ENCODE peak calls at places on chromosomes 2 and 18, in ten cellular contexts. One of them, this sample, is unnamed.

GRCh38 chr18:6078877-6079276 is 183.6 kb upstream of the TMEM200C start:
- DNase-seq in A549: no peak
- DNase-seq in nephron progenitor cell: no peak
- DNase-seq in astrocyte of the spinal cord: no peak
- DNase-seq in HFFc6: no peak
- DNase-seq in cardiac fibroblast: no peak
- DNase-seq in progenitor cell of endocrine pancreas: no peak
- DNase-seq in OCI-LY7: no peak
- DNase-seq in transverse colon: no peak
- DNase-seq in glutamatergic neuron: no peak
- DNase-seq in this sample: no peak

GRCh38 chr2:53170463-53170862 is 597.1 kb upstream of the CHAC2 start:
- DNase-seq in nephron progenitor cell: no peak
- DNase-seq in progenitor cell of endocrine pancreas: no peak
- DNase-seq in HFFc6: no peak
- DNase-seq in A549: no peak
- DNase-seq in OCI-LY7: no peak
- DNase-seq in transverse colon: no peak
- DNase-seq in glutamatergic neuron: no peak
- DNase-seq in astrocyte of the spinal cord: no peak
- DNase-seq in cardiac fibroblast: no peak
- DNase-seq in this sample: no peak

GRCh38 chr2:66432801-66433694 is 1.9 kb upstream of the MEIS1 start:
- DNase-seq in progenitor cell of endocrine pancreas: peak
- DNase-seq in A549: peak
- DNase-seq in nephron progenitor cell: peak
- DNase-seq in OCI-LY7: no peak
- DNase-seq in transverse colon: peak
- DNase-seq in glutamatergic neuron: peak
- DNase-seq in astrocyte of the spinal cord: peak
- DNase-seq in HFFc6: peak
- DNase-seq in cardiac fibroblast: peak
- DNase-seq in this sample: peak

GRCh38 chr2:117058366-117058765 is 756.1 kb upstream of the DDX18 start:
- DNase-seq in glutamatergic neuron: no peak
- DNase-seq in astrocyte of the spinal cord: no peak
- DNase-seq in progenitor cell of endocrine pancreas: no peak
- DNase-seq in transverse colon: no peak
- DNase-seq in nephron progenitor cell: no peak
- DNase-seq in HFFc6: no peak
- DNase-seq in cardiac fibroblast: no peak
- DNase-seq in OCI-LY7: peak
- DNase-seq in A549: no peak
- DNase-seq in this sample: peak

GRCh38 chr2:122108186-122108585 is 352.7 kb downstream of the TSN start:
- DNase-seq in astrocyte of the spinal cord: no peak
- DNase-seq in transverse colon: no peak
- DNase-seq in cardiac fibroblast: no peak
- DNase-seq in progenitor cell of endocrine pancreas: no peak
- DNase-seq in nephron progenitor cell: no peak
- DNase-seq in glutamatergic neuron: no peak
- DNase-seq in HFFc6: no peak
- DNase-seq in OCI-LY7: no peak
- DNase-seq in A549: no peak
- DNase-seq in this sample: no peak

GRCh38 chr2:159854485-159854884 is 56.5 kb upstream of the CD302 start:
- DNase-seq in transverse colon: no peak
- DNase-seq in HFFc6: no peak
- DNase-seq in A549: no peak
- DNase-seq in astrocyte of the spinal cord: no peak
- DNase-seq in glutamatergic neuron: no peak
- DNase-seq in OCI-LY7: no peak
- DNase-seq in cardiac fibroblast: no peak
- DNase-seq in nephron progenitor cell: no peak
- DNase-seq in progenitor cell of endocrine pancreas: no peak
- DNase-seq in this sample: no peak

GRCh38 chr2:70140978-70141753 is 49.7 kb downstream of the C2orf42 start:
- DNase-seq in glutamatergic neuron: peak
- DNase-seq in progenitor cell of endocrine pancreas: peak
- DNase-seq in transverse colon: peak
- DNase-seq in OCI-LY7: peak
- DNase-seq in A549: no peak
- DNase-seq in nephron progenitor cell: no peak
- DNase-seq in HFFc6: peak
- DNase-seq in cardiac fibroblast: peak
- DNase-seq in astrocyte of the spinal cord: peak
- DNase-seq in this sample: peak

GRCh38 chr2:125886153-125886552 is 769.8 kb upstream of the GYPC start:
- DNase-seq in HFFc6: no peak
- DNase-seq in astrocyte of the spinal cord: no peak
- DNase-seq in glutamatergic neuron: no peak
- DNase-seq in cardiac fibroblast: no peak
- DNase-seq in transverse colon: no peak
- DNase-seq in progenitor cell of endocrine pancreas: no peak
- DNase-seq in OCI-LY7: no peak
- DNase-seq in nephron progenitor cell: no peak
- DNase-seq in A549: no peak
- DNase-seq in this sample: no peak

GRCh38 chr18:58544616-58545337 is 84.1 kb downstream of the ALPK2 start:
- DNase-seq in astrocyte of the spinal cord: no peak
- DNase-seq in cardiac fibroblast: no peak
- DNase-seq in transverse colon: no peak
- DNase-seq in A549: no peak
- DNase-seq in glutamatergic neuron: no peak
- DNase-seq in progenitor cell of endocrine pancreas: no peak
- DNase-seq in HFFc6: no peak
- DNase-seq in OCI-LY7: no peak
- DNase-seq in nephron progenitor cell: no peak
- DNase-seq in this sample: no peak

GRCh38 chr18:77059294-77059916 is 73.2 kb downstream of the MBP start:
- DNase-seq in nephron progenitor cell: peak
- DNase-seq in cardiac fibroblast: peak
- DNase-seq in A549: peak
- DNase-seq in HFFc6: peak
- DNase-seq in OCI-LY7: peak
- DNase-seq in astrocyte of the spinal cord: peak
- DNase-seq in progenitor cell of endocrine pancreas: no peak
- DNase-seq in glutamatergic neuron: peak
- DNase-seq in transverse colon: no peak
- DNase-seq in this sample: peak

GRCh38 chr2:220701115-220701514 is 871.0 kb downstream of the EPHA4 start:
- DNase-seq in OCI-LY7: no peak
- DNase-seq in HFFc6: peak
- DNase-seq in progenitor cell of endocrine pancreas: no peak
- DNase-seq in cardiac fibroblast: no peak
- DNase-seq in A549: no peak
- DNase-seq in transverse colon: no peak
- DNase-seq in astrocyte of the spinal cord: no peak
- DNase-seq in nephron progenitor cell: no peak
- DNase-seq in glutamatergic neuron: no peak
- DNase-seq in this sample: no peak

GRCh38 chr2:43708891-43709290 is 32.7 kb upstream of the C1GALT1C1L start:
- DNase-seq in OCI-LY7: no peak
- DNase-seq in cardiac fibroblast: peak
- DNase-seq in progenitor cell of endocrine pancreas: no peak
- DNase-seq in A549: no peak
- DNase-seq in glutamatergic neuron: no peak
- DNase-seq in HFFc6: no peak
- DNase-seq in astrocyte of the spinal cord: peak
- DNase-seq in transverse colon: no peak
- DNase-seq in nephron progenitor cell: no peak
- DNase-seq in this sample: no peak

GRCh38 chr2:19819097-19820065 is 82.4 kb downstream of the TTC32 start:
- DNase-seq in HFFc6: peak
- DNase-seq in A549: no peak
- DNase-seq in progenitor cell of endocrine pancreas: no peak
- DNase-seq in glutamatergic neuron: no peak
- DNase-seq in transverse colon: no peak
- DNase-seq in OCI-LY7: no peak
- DNase-seq in astrocyte of the spinal cord: peak
- DNase-seq in cardiac fibroblast: peak
- DNase-seq in nephron progenitor cell: no peak
- DNase-seq in this sample: no peak

DNA sequence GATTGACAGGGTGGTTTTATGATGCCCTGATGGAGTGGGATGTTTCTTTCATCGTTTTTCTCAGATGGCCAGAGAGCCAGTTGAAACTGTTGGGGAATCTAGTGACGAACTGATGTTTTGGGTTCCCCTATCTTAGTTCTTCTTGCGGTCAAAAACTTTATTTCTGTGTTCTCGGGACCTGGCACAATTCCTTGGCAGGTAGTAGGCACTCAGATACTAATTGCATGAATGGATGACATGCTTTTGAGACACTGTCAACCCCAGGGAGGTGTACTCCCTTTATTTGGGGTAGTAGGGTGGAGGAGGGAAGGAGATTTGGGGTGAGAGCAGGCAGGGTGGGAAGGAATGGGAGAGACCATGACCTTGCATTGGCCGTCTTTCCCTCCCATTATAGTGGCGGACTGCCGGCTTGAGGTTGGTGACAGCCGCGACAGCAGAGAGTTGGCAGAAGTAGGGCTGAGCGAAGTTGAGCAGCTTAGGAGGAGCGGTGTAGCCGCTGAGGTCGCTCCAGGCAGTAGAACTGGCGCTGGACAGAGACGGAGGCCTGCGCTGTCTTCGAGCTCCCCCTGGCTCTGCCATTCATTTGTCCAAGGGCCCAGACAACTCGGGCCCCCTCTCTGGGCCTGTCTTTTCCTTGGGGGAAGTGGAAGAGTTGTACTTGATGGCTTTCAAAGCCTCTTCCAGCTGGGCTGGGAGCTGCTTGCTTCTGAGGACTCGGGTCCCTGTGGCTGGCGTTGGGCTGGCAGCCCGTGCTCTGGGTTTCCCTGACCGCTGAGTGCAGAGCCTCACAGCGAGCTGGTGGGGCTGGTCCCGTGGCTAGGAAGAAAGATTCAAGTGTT is 2.6 kb downstream of the TET3 start:
- DNase-seq in A549: no peak
- DNase-seq in transverse colon: peak
- DNase-seq in glutamatergic neuron: no peak
- DNase-seq in OCI-LY7: no peak
- DNase-seq in nephron progenitor cell: no peak
- DNase-seq in astrocyte of the spinal cord: peak
- DNase-seq in cardiac fibroblast: no peak
- DNase-seq in HFFc6: no peak
- DNase-seq in progenitor cell of endocrine pancreas: no peak
- DNase-seq in this sample: peak
- TF ChIP-seq CTCF in A549: no peak
- TF ChIP-seq CTCF in transverse colon: no peak
- TF ChIP-seq CTCF in glutamatergic neuron: no peak
- TF ChIP-seq CTCF in OCI-LY7: no peak
- TF ChIP-seq CTCF in nephron progenitor cell: no peak
- TF ChIP-seq CTCF in astrocyte of the spinal cord: peak
- TF ChIP-seq CTCF in cardiac fibroblast: no peak
- TF ChIP-seq CTCF in HFFc6: no peak
- TF ChIP-seq CTCF in progenitor cell of endocrine pancreas: no peak
- TF ChIP-seq CTCF in this sample: no peak

DNA sequence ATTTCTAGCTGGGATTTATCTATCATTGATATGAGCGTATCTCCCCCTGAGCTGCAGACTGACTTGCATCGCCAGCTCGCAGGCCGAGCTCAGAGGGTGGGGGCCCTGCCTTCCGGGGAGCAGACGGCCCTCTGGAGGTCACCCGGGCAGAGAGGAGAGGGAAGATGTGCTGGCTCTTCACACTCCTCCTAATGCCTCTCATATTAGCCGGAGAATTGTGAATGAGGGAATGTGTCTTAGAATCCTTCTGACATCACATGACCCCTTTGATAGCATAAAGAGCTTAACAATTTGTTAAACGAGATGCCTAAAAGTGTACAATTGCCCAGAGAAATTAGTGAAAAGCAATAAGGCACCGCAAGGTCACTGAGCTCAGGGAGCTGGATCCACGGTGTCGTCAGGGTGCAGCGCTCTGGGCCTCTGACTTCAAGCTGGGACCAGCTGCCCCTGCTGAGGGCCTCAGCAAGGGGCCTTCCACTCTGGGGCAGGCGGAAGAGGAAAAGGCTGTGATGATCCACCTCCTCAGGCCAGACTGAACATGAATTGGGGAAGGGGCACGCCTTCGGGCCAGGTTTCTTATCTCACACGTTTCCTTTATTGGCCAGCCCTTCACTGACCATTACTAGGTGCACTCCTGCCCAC is 48.7 kb downstream of the SMIM21 start:
- DNase-seq in glutamatergic neuron: no peak
- DNase-seq in HFFc6: no peak
- DNase-seq in A549: no peak
- DNase-seq in cardiac fibroblast: no peak
- DNase-seq in progenitor cell of endocrine pancreas: no peak
- DNase-seq in transverse colon: no peak
- DNase-seq in nephron progenitor cell: peak
- DNase-seq in OCI-LY7: no peak
- DNase-seq in astrocyte of the spinal cord: no peak
- DNase-seq in this sample: no peak
- TF ChIP-seq CTCF in glutamatergic neuron: no peak
- TF ChIP-seq CTCF in HFFc6: no peak
- TF ChIP-seq CTCF in A549: no peak
- TF ChIP-seq CTCF in cardiac fibroblast: no peak
- TF ChIP-seq CTCF in progenitor cell of endocrine pancreas: no peak
- TF ChIP-seq CTCF in transverse colon: no peak
- TF ChIP-seq CTCF in nephron progenitor cell: no peak
- TF ChIP-seq CTCF in OCI-LY7: no peak
- TF ChIP-seq CTCF in astrocyte of the spinal cord: no peak
- TF ChIP-seq CTCF in this sample: no peak

DNA sequence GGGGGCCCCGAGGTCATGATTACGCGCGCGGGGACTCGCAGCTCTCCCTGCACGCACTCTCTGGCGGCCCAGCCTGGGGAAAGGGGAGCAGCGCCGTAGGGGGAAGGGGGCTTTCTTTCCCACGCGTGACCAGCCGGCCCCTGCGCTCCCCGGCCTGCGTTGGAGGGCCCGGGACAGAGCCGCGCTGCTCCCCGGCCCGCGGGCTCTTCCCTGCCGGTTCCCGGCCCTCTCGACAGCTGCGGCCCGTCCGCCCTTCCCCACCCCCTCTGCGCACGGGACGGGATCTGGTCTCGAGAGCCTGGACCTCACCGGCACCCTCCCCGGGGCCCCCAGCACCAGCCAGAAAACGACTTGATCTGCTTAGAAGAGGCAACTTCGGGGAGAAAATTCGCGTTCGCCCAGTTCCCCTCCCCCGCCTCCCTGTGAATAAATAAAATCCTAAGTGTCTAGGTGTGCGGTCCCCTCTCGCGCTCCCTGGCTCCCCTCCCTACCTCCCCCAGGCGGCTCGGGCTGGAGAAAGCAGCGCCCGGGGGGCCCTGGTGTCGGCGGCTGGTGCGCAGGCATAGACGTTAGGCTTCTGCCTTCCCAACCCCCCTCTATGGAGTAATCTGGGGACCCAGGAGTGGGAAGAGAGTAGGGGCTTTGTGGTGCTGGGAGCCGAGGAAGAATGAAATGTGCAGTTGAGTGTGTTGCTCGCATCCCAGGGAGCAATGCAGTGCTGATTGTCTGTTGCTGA is 793 bp upstream of the FIGN start:
- DNase-seq in A549: peak
- DNase-seq in OCI-LY7: no peak
- DNase-seq in glutamatergic neuron: peak
- DNase-seq in progenitor cell of endocrine pancreas: peak
- DNase-seq in astrocyte of the spinal cord: peak
- DNase-seq in cardiac fibroblast: peak
- DNase-seq in nephron progenitor cell: peak
- DNase-seq in HFFc6: no peak
- DNase-seq in transverse colon: peak
- DNase-seq in this sample: peak
- TF ChIP-seq CTCF in A549: no peak
- TF ChIP-seq CTCF in OCI-LY7: no peak
- TF ChIP-seq CTCF in glutamatergic neuron: no peak
- TF ChIP-seq CTCF in progenitor cell of endocrine pancreas: peak
- TF ChIP-seq CTCF in astrocyte of the spinal cord: peak
- TF ChIP-seq CTCF in cardiac fibroblast: peak
- TF ChIP-seq CTCF in nephron progenitor cell: no peak
- TF ChIP-seq CTCF in HFFc6: no peak
- TF ChIP-seq CTCF in transverse colon: peak
- TF ChIP-seq CTCF in this sample: peak

GRCh38 chr18:3119401-3120323 is 100.1 kb downstream of the MYOM1 start:
- DNase-seq in glutamatergic neuron: no peak
- DNase-seq in OCI-LY7: no peak
- DNase-seq in A549: no peak
- DNase-seq in nephron progenitor cell: no peak
- DNase-seq in astrocyte of the spinal cord: no peak
- DNase-seq in cardiac fibroblast: peak
- DNase-seq in transverse colon: peak
- DNase-seq in HFFc6: no peak
- DNase-seq in progenitor cell of endocrine pancreas: no peak
- DNase-seq in this sample: no peak
- TF ChIP-seq CTCF in glutamatergic neuron: no peak
- TF ChIP-seq CTCF in OCI-LY7: no peak
- TF ChIP-seq CTCF in A549: no peak
- TF ChIP-seq CTCF in nephron progenitor cell: no peak
- TF ChIP-seq CTCF in astrocyte of the spinal cord: no peak
- TF ChIP-seq CTCF in cardiac fibroblast: no peak
- TF ChIP-seq CTCF in transverse colon: no peak
- TF ChIP-seq CTCF in HFFc6: no peak
- TF ChIP-seq CTCF in progenitor cell of endocrine pancreas: no peak
- TF ChIP-seq CTCF in this sample: no peak